ENCODE peak calls at places on chromosomes 12 and 14, in five cellular contexts. One of them, this sample, is unnamed.

GRCh38 chr12:96108321-96108720 is 72.9 kb upstream of the LTA4H start:
- DNase-seq in kidney epithelial cell: no peak
- DNase-seq in Panc1: no peak
- DNase-seq in ovary: no peak
- DNase-seq in cardiac fibroblast: peak
- DNase-seq in this sample: peak

GRCh38 chr14:101473795-101474562 is 87.3 kb upstream of the DIO3 start:
- DNase-seq in kidney epithelial cell: no peak
- DNase-seq in Panc1: no peak
- DNase-seq in ovary: no peak
- DNase-seq in cardiac fibroblast: no peak
- DNase-seq in this sample: no peak

GRCh38 chr12:49397000-49397399 is 29.7 kb downstream of the SPATS2 start:
- DNase-seq in kidney epithelial cell: no peak
- DNase-seq in Panc1: no peak
- DNase-seq in ovary: no peak
- DNase-seq in cardiac fibroblast: no peak
- DNase-seq in this sample: no peak

GRCh38 chr12:106973545-106973944 is 13.4 kb downstream of the MTERF2 start:
- DNase-seq in kidney epithelial cell: no peak
- DNase-seq in Panc1: no peak
- DNase-seq in ovary: no peak
- DNase-seq in cardiac fibroblast: no peak
- DNase-seq in this sample: no peak

GRCh38 chr12:49330631-49331359 is 6.2 kb downstream of the C1QL4 start:
- DNase-seq in kidney epithelial cell: no peak
- DNase-seq in Panc1: no peak
- DNase-seq in ovary: no peak
- DNase-seq in cardiac fibroblast: no peak
- DNase-seq in this sample: no peak

GRCh38 chr14:94863366-94863765 is 93.5 kb upstream of the GSC start:
- DNase-seq in kidney epithelial cell: no peak
- DNase-seq in Panc1: no peak
- DNase-seq in ovary: no peak
- DNase-seq in cardiac fibroblast: no peak
- DNase-seq in this sample: no peak

GRCh38 chr12:34606749-34607519 is 584.6 kb downstream of the ALG10 start:
- DNase-seq in kidney epithelial cell: no peak
- DNase-seq in Panc1: no peak
- DNase-seq in ovary: no peak
- DNase-seq in cardiac fibroblast: no peak
- DNase-seq in this sample: no peak

GRCh38 chr12:127664901-127665300 is 602.1 kb upstream of the TMEM132C start:
- DNase-seq in kidney epithelial cell: no peak
- DNase-seq in Panc1: no peak
- DNase-seq in ovary: no peak
- DNase-seq in cardiac fibroblast: no peak
- DNase-seq in this sample: no peak

GRCh38 chr14:93328546-93328945 is 4.3 kb downstream of the BTBD7 start:
- DNase-seq in kidney epithelial cell: no peak
- DNase-seq in Panc1: no peak
- DNase-seq in ovary: no peak
- DNase-seq in cardiac fibroblast: no peak
- DNase-seq in this sample: no peak

GRCh38 chr12:6471992-6472366 is 1.5 kb upstream of the VAMP1 start:
- DNase-seq in kidney epithelial cell: no peak
- DNase-seq in Panc1: no peak
- DNase-seq in ovary: no peak
- DNase-seq in cardiac fibroblast: peak
- DNase-seq in this sample: no peak

GRCh38 chr12:107845980-107846659 is 71.6 kb downstream of the ASCL4 start:
- DNase-seq in kidney epithelial cell: no peak
- DNase-seq in Panc1: no peak
- DNase-seq in ovary: no peak
- DNase-seq in cardiac fibroblast: no peak
- DNase-seq in this sample: no peak

GRCh38 chr14:92513204-92513965 is at the start of gene RIN3:
- DNase-seq in kidney epithelial cell: no peak
- DNase-seq in Panc1: no peak
- DNase-seq in ovary: peak
- DNase-seq in cardiac fibroblast: peak
- DNase-seq in this sample: peak

GRCh38 chr12:71045781-71046180 is 112.0 kb downstream of the TSPAN8 start:
- DNase-seq in kidney epithelial cell: no peak
- DNase-seq in Panc1: no peak
- DNase-seq in ovary: no peak
- DNase-seq in cardiac fibroblast: peak
- DNase-seq in this sample: peak

GRCh38 chr12:109743076-109743910 is 29.7 kb downstream of the FAM222A start:
- DNase-seq in kidney epithelial cell: no peak
- DNase-seq in Panc1: no peak
- DNase-seq in ovary: peak
- DNase-seq in cardiac fibroblast: no peak
- DNase-seq in this sample: no peak

GRCh38 chr14:73723799-73724621 is 9.8 kb upstream of the PNMA1 start:
- DNase-seq in kidney epithelial cell: no peak
- DNase-seq in Panc1: no peak
- DNase-seq in ovary: peak
- DNase-seq in cardiac fibroblast: peak
- DNase-seq in this sample: peak

GRCh38 chr14:35287481-35288013 is 4.6 kb upstream of the PSMA6 start:
- DNase-seq in kidney epithelial cell: no peak
- DNase-seq in Panc1: no peak
- DNase-seq in ovary: no peak
- DNase-seq in cardiac fibroblast: peak
- DNase-seq in this sample: peak

GRCh38 chr12:18799561-18799960 is 61.6 kb downstream of the CAPZA3 start:
- DNase-seq in kidney epithelial cell: no peak
- DNase-seq in Panc1: no peak
- DNase-seq in ovary: no peak
- DNase-seq in cardiac fibroblast: peak
- DNase-seq in this sample: no peak

GRCh38 chr14:67572608-67573007 is 27.5 kb downstream of the PIGH start:
- DNase-seq in kidney epithelial cell: no peak
- DNase-seq in Panc1: no peak
- DNase-seq in ovary: no peak
- DNase-seq in cardiac fibroblast: no peak
- DNase-seq in this sample: no peak
- TF ChIP-seq CTCF in kidney epithelial cell: no peak
- TF ChIP-seq CTCF in Panc1: no peak
- TF ChIP-seq CTCF in ovary: no peak
- TF ChIP-seq CTCF in cardiac fibroblast: no peak
- TF ChIP-seq CTCF in this sample: no peak

GRCh38 chr12:104299842-104300481 is 3.6 kb upstream of the EID3 start:
- DNase-seq in kidney epithelial cell: no peak
- DNase-seq in Panc1: no peak
- DNase-seq in ovary: no peak
- DNase-seq in cardiac fibroblast: peak
- DNase-seq in this sample: no peak
- H3K4me3 ChIP-seq in kidney epithelial cell: no peak
- H3K4me3 ChIP-seq in Panc1: peak
- H3K4me3 ChIP-seq in ovary: no peak
- H3K4me3 ChIP-seq in cardiac fibroblast: no peak
- H3K4me3 ChIP-seq in this sample: no peak

GRCh38 chr14:68977741-68978549 is 1.2 kb downstream of the ACTN1 start:
- DNase-seq in kidney epithelial cell: no peak
- DNase-seq in Panc1: no peak
- DNase-seq in ovary: peak
- DNase-seq in cardiac fibroblast: peak
- DNase-seq in this sample: peak
- TF ChIP-seq CTCF in kidney epithelial cell: peak
- TF ChIP-seq CTCF in Panc1: no peak
- TF ChIP-seq CTCF in ovary: peak
- TF ChIP-seq CTCF in cardiac fibroblast: peak
- TF ChIP-seq CTCF in this sample: no peak

GRCh38 chr12:121424632-121424992 is 24.7 kb downstream of the RNF34 start:
- DNase-seq in kidney epithelial cell: no peak
- DNase-seq in Panc1: no peak
- DNase-seq in ovary: no peak
- DNase-seq in cardiac fibroblast: no peak
- DNase-seq in this sample: peak
- H3K4me3 ChIP-seq in kidney epithelial cell: no peak
- H3K4me3 ChIP-seq in Panc1: no peak
- H3K4me3 ChIP-seq in ovary: no peak
- H3K4me3 ChIP-seq in cardiac fibroblast: no peak
- H3K4me3 ChIP-seq in this sample: no peak

GRCh38 chr12:120445911-120446909 is at the start of the genes GATC and TRIAP1:
- DNase-seq in kidney epithelial cell: no peak
- DNase-seq in Panc1: no peak
- DNase-seq in ovary: peak
- DNase-seq in cardiac fibroblast: peak
- DNase-seq in this sample: peak
- TF ChIP-seq CTCF in kidney epithelial cell: no peak
- TF ChIP-seq CTCF in Panc1: no peak
- TF ChIP-seq CTCF in ovary: no peak
- TF ChIP-seq CTCF in cardiac fibroblast: no peak
- TF ChIP-seq CTCF in this sample: no peak

GRCh38 chr12:5433840-5434646 is 2.1 kb downstream of the NTF3 start:
- DNase-seq in kidney epithelial cell: no peak
- DNase-seq in Panc1: no peak
- DNase-seq in ovary: no peak
- DNase-seq in cardiac fibroblast: no peak
- DNase-seq in this sample: no peak

GRCh38 chr12:5435161-5435560 is 3.3 kb downstream of the NTF3 start:
- DNase-seq in kidney epithelial cell: no peak
- DNase-seq in Panc1: no peak
- DNase-seq in ovary: no peak
- DNase-seq in cardiac fibroblast: no peak
- DNase-seq in this sample: no peak

GRCh38 chr12:5432011-5432400 is at the start of gene NTF3:
- DNase-seq in kidney epithelial cell: no peak
- DNase-seq in Panc1: no peak
- DNase-seq in ovary: peak
- DNase-seq in cardiac fibroblast: peak
- DNase-seq in this sample: no peak

GRCh38 chr12:5434647-5434968 is 2.7 kb downstream of the NTF3 start:
- DNase-seq in kidney epithelial cell: no peak
- DNase-seq in Panc1: no peak
- DNase-seq in ovary: no peak
- DNase-seq in cardiac fibroblast: no peak
- DNase-seq in this sample: no peak

GRCh38 chr12:5433081-5433839 is 1.4 kb downstream of the NTF3 start:
- DNase-seq in kidney epithelial cell: no peak
- DNase-seq in Panc1: no peak
- DNase-seq in ovary: peak
- DNase-seq in cardiac fibroblast: no peak
- DNase-seq in this sample: no peak
- H3K4me3 ChIP-seq in kidney epithelial cell: peak
- H3K4me3 ChIP-seq in Panc1: no peak
- H3K4me3 ChIP-seq in ovary: peak
- H3K4me3 ChIP-seq in cardiac fibroblast: no peak
- H3K4me3 ChIP-seq in this sample: no peak

GRCh38 chr12:55142896-55143870 is 17.0 kb downstream of the OR9K2 start:
- DNase-seq in kidney epithelial cell: peak
- DNase-seq in Panc1: peak
- DNase-seq in ovary: peak
- DNase-seq in cardiac fibroblast: peak
- DNase-seq in this sample: peak
- TF ChIP-seq CTCF in kidney epithelial cell: peak
- TF ChIP-seq CTCF in Panc1: peak
- TF ChIP-seq CTCF in ovary: no peak
- TF ChIP-seq CTCF in cardiac fibroblast: peak
- TF ChIP-seq CTCF in this sample: peak

GRCh38 chr14:37592288-37593274 is 2.5 kb downstream of the FOXA1 start:
- DNase-seq in kidney epithelial cell: no peak
- DNase-seq in Panc1: no peak
- DNase-seq in ovary: no peak
- DNase-seq in cardiac fibroblast: no peak
- DNase-seq in this sample: no peak
- H3K4me3 ChIP-seq in kidney epithelial cell: no peak
- H3K4me3 ChIP-seq in Panc1: no peak
- H3K4me3 ChIP-seq in ovary: peak
- H3K4me3 ChIP-seq in cardiac fibroblast: no peak
- H3K4me3 ChIP-seq in this sample: no peak